ENCODE peak calls at places on chromosomes 5 and 9, in seven cellular contexts. O is kidney, T is tibial artery, M is stomach, V is adrenal gland, Y is K562, R is uterus. S is an unnamed sample. For H3K4me1, the result is how much of the 10 kb centered on the place peaks cover.

GRCh38 chr9:73782166-73782565 is 630.5 kb downstream of the ANXA1 start:
- DNase-seq in O (no peak), T (no peak), M (no peak), V (no peak), Y (no peak), R (no peak), S (no peak)

GRCh38 chr9:134602547-134603362 is 38.8 kb upstream of the COL5A1 start:
- DNase-seq in O (peak), T (peak), M (no peak), V (peak), Y (no peak), R (peak), S (peak)

GRCh38 chr5:126002222-126002897 is 420.8 kb upstream of the GRAMD2B start:
- DNase-seq in O (peak), T (peak), M (peak), V (peak), Y (no peak), R (peak), S (no peak)

GRCh38 chr5:96734871-96735325 is 72.7 kb downstream of the CAST start:
- DNase-seq in O (no peak), T (no peak), M (no peak), V (no peak), Y (no peak), R (no peak), S (peak)

GRCh38 chr9:71916834-71917534 is 5.5 kb downstream of the C9orf85 start:
- DNase-seq in O (no peak), T (no peak), M (no peak), V (no peak), Y (no peak), R (no peak), S (no peak)

GRCh38 chr5:1648806-1649205 is 125.0 kb upstream of the LPCAT1 start:
- DNase-seq in O (no peak), T (no peak), M (no peak), V (no peak), Y (no peak), R (no peak), S (no peak)

GRCh38 chr5:6700074-6700685 is 13.1 kb upstream of the TENT4A start:
- DNase-seq in O (no peak), T (no peak), M (no peak), V (no peak), Y (no peak), R (no peak), S (no peak)

GRCh38 chr5:67010684-67011409 is 185.8 kb downstream of the CD180 start:
- DNase-seq in O (no peak), T (no peak), M (no peak), V (peak), Y (no peak), R (no peak), S (peak)

GRCh38 chr9:100222674-100223073 is 123.6 kb downstream of the INVS start:
- DNase-seq in O (no peak), T (no peak), M (no peak), V (no peak), Y (no peak), R (no peak), S (peak)

GRCh38 chr9:79471577-79472543 is 99.9 kb upstream of the TLE4 start:
- DNase-seq in O (peak), T (peak), M (peak), V (peak), Y (no peak), R (peak), S (peak)

GRCh38 chr9:2846115-2846514 is 2.2 kb upstream of the PUM3 start:
- DNase-seq in O (no peak), T (no peak), M (no peak), V (no peak), Y (no peak), R (no peak), S (no peak)

GRCh38 chr5:81425569-81425968 is 31.6 kb upstream of the ACOT12 start:
- DNase-seq in O (no peak), T (no peak), M (no peak), V (no peak), Y (peak), R (no peak), S (no peak)

GRCh38 chr9:114910541-114910940 is 19.9 kb downstream of the TNFSF8 start:
- DNase-seq in O (no peak), T (no peak), M (no peak), V (no peak), Y (no peak), R (no peak), S (no peak)

GRCh38 chr5:66642538-66642937 is 46.3 kb downstream of the MAST4 start:
- DNase-seq in O (no peak), T (no peak), M (no peak), V (no peak), Y (no peak), R (no peak), S (no peak)

GRCh38 chr9:82532504-82532903 is 530.4 kb downstream of the RASEF start:
- DNase-seq in O (no peak), T (no peak), M (no peak), V (no peak), Y (no peak), R (no peak), S (no peak)

GRCh38 chr5:1399737-1400136 is 45.5 kb downstream of the SLC6A3 start:
- DNase-seq in O (no peak), T (no peak), M (no peak), V (no peak), Y (no peak), R (no peak), S (no peak)

GRCh38 chr9:91179237-91180138 is 182.2 kb downstream of the AUH start:
- DNase-seq in O (no peak), T (no peak), M (peak), V (no peak), Y (no peak), R (no peak), S (peak)

GRCh38 chr5:54288568-54289217 is 21.7 kb downstream of the ARL15 start:
- DNase-seq in O (no peak), T (no peak), M (no peak), V (no peak), Y (no peak), R (no peak), S (no peak)

GRCh38 chr9:36433386-36433785 is 33.3 kb upstream of the RNF38 start:
- DNase-seq in O (no peak), T (no peak), M (no peak), V (no peak), Y (no peak), R (no peak), S (no peak)

GRCh38 chr5:140833993-140834392 is at the start of gene PCDHA7:
- DNase-seq in O (no peak), T (no peak), M (no peak), V (no peak), Y (no peak), R (no peak), S (no peak)

GRCh38 chr5:17276445-17276844 is 59.0 kb downstream of the BASP1 start:
- DNase-seq in O (no peak), T (no peak), M (no peak), V (no peak), Y (no peak), R (no peak), S (no peak)

GRCh38 chr9:94741856-94742255 is 15.4 kb downstream of the AOPEP start:
- DNase-seq in O (no peak), T (no peak), M (no peak), V (no peak), Y (no peak), R (no peak), S (no peak)

GRCh38 chr9:76400534-76401096 is 6.4 kb upstream of the RFK start:
- DNase-seq in O (no peak), T (no peak), M (no peak), V (no peak), Y (no peak), R (no peak), S (peak)

GRCh38 chr9:8694983-8695588 is 895.5 kb upstream of the DMAC1 start:
- DNase-seq in O (no peak), T (no peak), M (no peak), V (no peak), Y (no peak), R (no peak), S (no peak)

GRCh38 chr9:71079451-71079850 is 42.0 kb downstream of the TRPM3 start:
- DNase-seq in O (no peak), T (no peak), M (no peak), V (no peak), Y (no peak), R (no peak), S (peak)

GRCh38 chr9:109088221-109088620 is 31.5 kb downstream of the TMEM245 start:
- DNase-seq in O (no peak), T (no peak), M (no peak), V (peak), Y (no peak), R (no peak), S (peak)

GRCh38 chr5:64977779-64978178 is 209.0 kb downstream of the CWC27 start:
- DNase-seq in O (no peak), T (no peak), M (no peak), V (no peak), Y (no peak), R (peak), S (no peak)

GRCh38 chr9:133372144-133372543 is 3.7 kb downstream of the SURF4 start:
- DNase-seq in O (no peak), T (peak), M (no peak), V (no peak), Y (no peak), R (no peak), S (no peak)

GRCh38 chr5:112742424-112742823 is 4.7 kb downstream of the APC start:
- DNase-seq in O (no peak), T (no peak), M (no peak), V (no peak), Y (no peak), R (no peak), S (no peak)

GRCh38 chr5:107719207-107719606 is 48.5 kb upstream of the EFNA5 start:
- DNase-seq in O (peak), T (no peak), M (no peak), V (no peak), Y (no peak), R (no peak), S (no peak)

GRCh38 chr5:146540421-146540820 is 24.4 kb upstream of the GPR151 start:
- DNase-seq in O (no peak), T (no peak), M (no peak), V (no peak), Y (no peak), R (no peak), S (peak)

GRCh38 chr9:126615251-126615790 is 1.6 kb downstream of the LMX1B start:
- DNase-seq in O (peak), T (no peak), M (peak), V (no peak), Y (no peak), R (no peak), S (no peak)

GRCh38 chr9:102867488-102867887 is 127.6 kb upstream of the CYLC2 start:
- DNase-seq in O (no peak), T (no peak), M (no peak), V (peak), Y (no peak), R (no peak), S (peak)

GRCh38 chr5:141039517-141039916 is 11.7 kb upstream of the PCDHB1 start:
- DNase-seq in O (no peak), T (no peak), M (no peak), V (no peak), Y (no peak), R (no peak), S (peak)

GRCh38 chr9:110370316-110370715 is 32.7 kb upstream of the TXNDC8 start:
- DNase-seq in O (no peak), T (no peak), M (no peak), V (no peak), Y (no peak), R (no peak), S (peak)

GRCh38 chr9:78038620-78039300 is 7.1 kb upstream of the GNAQ start:
- DNase-seq in O (no peak), T (no peak), M (no peak), V (no peak), Y (no peak), R (no peak), S (no peak)

GRCh38 chr5:145835839-145836222 is 689 bp upstream of the PRELID2 start:
- DNase-seq in O (no peak), T (no peak), M (no peak), V (no peak), Y (no peak), R (no peak), S (no peak)

GRCh38 chr5:161278739-161279660 is 267.5 kb downstream of the GABRB2 start:
- DNase-seq in O (no peak), T (no peak), M (no peak), V (no peak), Y (no peak), R (no peak), S (no peak)

DNA sequence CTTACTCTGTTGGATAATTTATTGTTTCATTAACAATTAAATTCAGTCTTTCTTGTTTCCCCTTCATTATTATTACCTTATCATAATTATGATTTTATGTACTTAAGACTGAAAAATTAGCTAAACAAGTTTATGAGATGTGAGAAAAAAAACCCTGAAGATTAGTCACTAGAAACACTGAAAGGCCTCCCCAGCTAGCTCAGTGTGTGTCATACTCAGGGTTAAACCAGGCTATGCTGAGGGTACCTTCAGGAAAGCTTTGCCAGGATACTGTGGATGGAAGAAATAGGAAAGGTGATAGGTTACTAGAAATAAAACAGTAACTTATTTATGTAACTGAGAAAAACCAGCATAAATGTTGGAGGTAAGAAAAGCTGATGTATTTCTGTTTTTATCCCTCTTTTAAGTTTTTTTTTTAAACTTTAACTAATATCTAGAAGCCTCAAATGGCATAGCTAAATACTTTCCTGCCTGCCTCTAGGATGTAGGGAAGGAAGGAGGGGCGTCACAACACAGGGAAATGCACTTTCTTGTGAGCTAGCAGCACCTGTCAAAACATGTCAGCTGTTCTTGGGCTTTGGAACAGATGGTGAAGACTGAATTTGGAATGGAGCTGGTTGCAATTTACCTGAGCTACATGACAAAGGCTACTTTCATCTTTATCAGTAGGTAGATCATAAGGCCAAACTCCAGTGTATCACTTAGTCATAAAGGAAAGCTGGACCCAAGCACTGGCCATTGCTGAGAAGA is 24.2 kb downstream of the NMRK1 start:
- DNase-seq in O (no peak), T (no peak), M (no peak), V (no peak), Y (no peak), R (no peak), S (peak)
- TF ChIP-seq CTCF in O (no peak), T (no peak), M (no peak), V (no peak), Y (no peak), R (no peak), S (no peak)

GRCh38 chr5:68192679-68193060 is 22.9 kb upstream of the PIK3R1 start:
- DNase-seq in O (no peak), T (no peak), M (no peak), V (no peak), Y (no peak), R (no peak), S (no peak)
- H3K4me1 ChIP-seq in O (under half), T (under half), M (under half), V (under half), Y (under half), R (under half), S (under half)

DNA sequence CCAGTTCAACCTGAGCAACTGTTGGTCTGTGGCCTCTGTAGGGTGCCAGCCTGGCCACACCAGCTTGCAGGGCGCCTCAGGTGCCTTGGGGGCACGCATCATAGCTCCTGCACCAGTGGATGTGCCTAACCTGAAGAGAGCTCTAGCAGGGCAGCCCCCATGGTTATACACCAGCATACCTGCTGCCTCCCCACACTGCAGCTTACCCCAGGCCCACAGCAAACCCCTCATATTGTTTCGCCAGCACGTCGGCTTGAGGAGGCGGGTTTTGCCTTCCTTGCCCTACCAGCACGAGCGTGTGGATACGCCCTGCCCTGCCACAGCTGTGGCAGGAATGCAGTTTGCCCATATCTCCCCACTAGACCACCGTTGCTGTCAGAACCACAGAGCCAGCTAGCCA is 435.9 kb downstream of the SLCO4C1 start:
- DNase-seq in O (peak), T (no peak), M (no peak), V (no peak), Y (no peak), R (no peak), S (no peak)
- TF ChIP-seq CTCF in O (no peak), T (no peak), M (no peak), V (no peak), Y (no peak), R (no peak), S (no peak)

DNA sequence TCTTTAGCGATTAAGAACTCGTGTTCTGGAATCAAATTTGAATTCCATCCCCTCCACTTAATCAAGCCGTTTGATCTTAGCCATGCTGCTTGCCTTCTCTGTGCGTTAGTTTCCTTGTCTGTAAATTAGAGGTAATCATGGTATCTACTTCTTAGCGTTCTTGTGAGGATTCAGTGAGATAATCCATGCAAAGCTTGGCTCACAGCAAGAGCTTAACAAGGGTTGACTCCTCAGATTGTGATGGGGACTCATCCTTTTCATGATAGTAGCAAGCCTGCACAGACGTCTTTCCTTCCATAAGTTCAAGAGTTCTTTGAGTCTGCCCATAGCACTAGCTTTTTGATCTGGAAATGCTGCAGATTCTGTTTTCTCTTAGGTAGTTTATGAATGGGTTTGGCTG is 72.8 kb downstream of the TRIO start:
- DNase-seq in O (no peak), T (no peak), M (no peak), V (no peak), Y (no peak), R (no peak), S (no peak)
- H3K4me1 ChIP-seq in O (under half), T (half or more), M (under half), V (under half), Y (under half), R (under half), S (under half)

DNA sequence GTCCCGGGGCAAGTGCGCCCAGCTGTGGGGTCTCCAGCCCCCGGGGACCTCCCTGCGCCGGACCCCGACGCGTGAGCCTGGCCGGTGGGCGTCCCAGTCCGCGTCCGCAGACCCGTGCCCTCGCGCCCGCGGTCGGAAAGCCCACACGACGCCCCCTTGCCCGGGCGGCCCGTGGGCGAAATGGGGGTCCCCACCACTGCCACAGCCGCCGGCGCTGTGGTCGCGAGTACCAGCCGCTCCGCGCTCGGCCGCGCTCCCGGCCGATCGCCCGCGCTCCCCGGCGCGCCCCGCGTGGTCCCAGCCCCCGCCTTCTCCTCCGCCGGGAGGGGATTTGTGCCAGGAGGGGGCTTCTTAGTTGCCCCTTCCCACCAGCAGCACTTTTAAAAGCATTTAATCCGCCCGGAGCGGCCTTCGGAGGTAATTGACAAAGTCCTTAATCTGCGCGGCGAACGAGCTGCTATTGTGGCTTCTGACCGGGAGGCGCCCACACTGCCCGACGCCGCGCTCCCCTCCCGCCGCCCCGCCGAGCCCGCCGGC is 426 bp upstream of the FIBCD1 start:
- DNase-seq in O (no peak), T (no peak), M (no peak), V (no peak), Y (no peak), R (no peak), S (no peak)
- TF ChIP-seq CTCF in O (no peak), T (no peak), M (no peak), V (no peak), Y (no peak), R (no peak), S (no peak)

S was measured in foreskin keratinocyte.